ENCODE peak calls at places on chromosomes 5 and 9, in four cellular contexts. B is transverse colon, K is endothelial cell, O is fibroblast of pulmonary artery. L is an unnamed sample.

GRCh38 chr9:4207476-4207875 is 92.4 kb downstream of the GLIS3 start:
- DNase-seq in B (no peak), K (no peak), O (no peak), L (no peak)

GRCh38 chr5:178376906-178377582 is 144.4 kb upstream of the PHYKPL start:
- DNase-seq in B (no peak), K (no peak), O (no peak), L (no peak)

GRCh38 chr9:134056483-134057310 is 11.1 kb downstream of the BRD3 start:
- DNase-seq in B (peak; percentile 12), K (no peak), O (no peak), L (no peak)

GRCh38 chr5:35319231-35320002 is 89.1 kb upstream of the PRLR start:
- DNase-seq in B (peak; percentile 58), K (no peak), O (peak; percentile 13), L (peak; percentile 70)

GRCh38 chr9:4866239-4866969 is 73.7 kb downstream of the RCL1 start:
- DNase-seq in B (no peak), K (no peak), O (no peak), L (no peak)

GRCh38 chr9:89718176-89718575 is 113.4 kb downstream of the GADD45G start:
- DNase-seq in B (no peak), K (no peak), O (no peak), L (no peak)

GRCh38 chr5:34655354-34655991 is 655 bp upstream of the RAI14 start:
- DNase-seq in B (peak; percentile 51), K (peak; percentile 42), O (peak; percentile 79), L (peak; percentile 19)

GRCh38 chr9:77648458-77649108 is 461 bp upstream of the GNA14 start:
- DNase-seq in B (peak; percentile 71), K (peak; percentile 63), O (peak; percentile 38), L (no peak)

GRCh38 chr9:106107716-106108115 is 413.4 kb downstream of the TMEM38B start:
- DNase-seq in B (no peak), K (no peak), O (no peak), L (no peak)

GRCh38 chr9:121765021-121765950 is 113.9 kb downstream of the DAB2IP start:
- DNase-seq in B (peak; percentile 24), K (no peak), O (peak; percentile 54), L (no peak)

GRCh38 chr5:8956659-8957058 is 589.2 kb downstream of the SEMA5A start:
- DNase-seq in B (no peak), K (no peak), O (no peak), L (no peak)

GRCh38 chr5:134525687-134526482 is 415 bp downstream of the JADE2 start:
- DNase-seq in B (peak; percentile 76), K (peak; percentile 56), O (peak; percentile 80), L (peak; percentile 55)

GRCh38 chr5:93653716-93654115 is 70.7 kb downstream of the NR2F1 start:
- DNase-seq in B (no peak), K (no peak), O (no peak), L (no peak)

GRCh38 chr5:74652576-74652975 is 12.0 kb upstream of the ENC1 start:
- DNase-seq in B (no peak), K (no peak), O (no peak), L (no peak)

GRCh38 chr5:147223951-147224791 is 10.7 kb upstream of the STK32A start:
- DNase-seq in B (peak; percentile 16), K (peak; percentile 49), O (peak; percentile 73), L (peak; percentile 69)

GRCh38 chr9:114655689-114656088 is 1.9 kb downstream of the TEX53 start:
- DNase-seq in B (no peak), K (no peak), O (peak; percentile 55), L (no peak)

GRCh38 chr9:84782228-84782866 is 112.8 kb downstream of the NTRK2 start:
- DNase-seq in B (no peak), K (no peak), O (peak; percentile 44), L (no peak)

GRCh38 chr5:78633710-78634109 is 14.9 kb downstream of the LHFPL2 start:
- DNase-seq in B (no peak), K (no peak), O (no peak), L (no peak)

GRCh38 chr5:143557061-143557818 is 153.8 kb upstream of the NR3C1 start:
- DNase-seq in B (no peak), K (no peak), O (peak; percentile 62), L (no peak)

GRCh38 chr5:78647838-78648358 is 674 bp downstream of the LHFPL2 start:
- DNase-seq in B (peak; percentile 62), K (peak; percentile 59), O (peak; percentile 57), L (peak; percentile 25)

GRCh38 chr9:124297553-124297905 is 39.8 kb downstream of the NEK6 start:
- DNase-seq in B (peak; percentile 36), K (no peak), O (peak; percentile 98), L (peak; percentile 63)

GRCh38 chr9:128101690-128102089 is 25.8 kb downstream of the PTGES2 start:
- DNase-seq in B (no peak), K (no peak), O (no peak), L (no peak)

GRCh38 chr5:113380299-113381014 is 54.3 kb downstream of the TSSK1B start:
- DNase-seq in B (no peak), K (no peak), O (peak; percentile 46), L (no peak)

GRCh38 chr9:129164246-129164930 is 13.7 kb downstream of the IER5L start:
- DNase-seq in B (peak; percentile 62), K (no peak), O (peak; percentile 71), L (no peak)

GRCh38 chr5:17852701-17853100 is 218.4 kb downstream of the TAF11L14 start:
- DNase-seq in B (no peak), K (no peak), O (no peak), L (no peak)

GRCh38 chr5:96008987-96009647 is 47.5 kb upstream of the ELL2 start:
- DNase-seq in B (no peak), K (no peak), O (no peak), L (no peak)

GRCh38 chr9:74322661-74323314 is 174.3 kb upstream of the RORB start:
- DNase-seq in B (no peak), K (no peak), O (no peak), L (no peak)

GRCh38 chr5:74288038-74288437 is 352.5 kb downstream of the ENC1 start:
- DNase-seq in B (no peak), K (no peak), O (no peak), L (no peak)

GRCh38 chr9:86734762-86735161 is 212.5 kb downstream of the GAS1 start:
- DNase-seq in B (no peak), K (no peak), O (peak; percentile 89), L (no peak)

GRCh38 chr5:123460296-123460729 is 37.1 kb upstream of the CEP120 start:
- DNase-seq in B (peak; percentile 58), K (no peak), O (peak; percentile 46), L (no peak)

GRCh38 chr5:2387224-2388004 is 364.1 kb downstream of the IRX2 start:
- DNase-seq in B (no peak), K (no peak), O (no peak), L (no peak)

GRCh38 chr9:100466828-100467220 is 6.1 kb upstream of the TMEFF1 start:
- DNase-seq in B (no peak), K (no peak), O (no peak), L (no peak)

GRCh38 chr5:100761192-100761591 is 141.9 kb downstream of the ST8SIA4 start:
- DNase-seq in B (no peak), K (no peak), O (peak; percentile 43), L (no peak)

DNA sequence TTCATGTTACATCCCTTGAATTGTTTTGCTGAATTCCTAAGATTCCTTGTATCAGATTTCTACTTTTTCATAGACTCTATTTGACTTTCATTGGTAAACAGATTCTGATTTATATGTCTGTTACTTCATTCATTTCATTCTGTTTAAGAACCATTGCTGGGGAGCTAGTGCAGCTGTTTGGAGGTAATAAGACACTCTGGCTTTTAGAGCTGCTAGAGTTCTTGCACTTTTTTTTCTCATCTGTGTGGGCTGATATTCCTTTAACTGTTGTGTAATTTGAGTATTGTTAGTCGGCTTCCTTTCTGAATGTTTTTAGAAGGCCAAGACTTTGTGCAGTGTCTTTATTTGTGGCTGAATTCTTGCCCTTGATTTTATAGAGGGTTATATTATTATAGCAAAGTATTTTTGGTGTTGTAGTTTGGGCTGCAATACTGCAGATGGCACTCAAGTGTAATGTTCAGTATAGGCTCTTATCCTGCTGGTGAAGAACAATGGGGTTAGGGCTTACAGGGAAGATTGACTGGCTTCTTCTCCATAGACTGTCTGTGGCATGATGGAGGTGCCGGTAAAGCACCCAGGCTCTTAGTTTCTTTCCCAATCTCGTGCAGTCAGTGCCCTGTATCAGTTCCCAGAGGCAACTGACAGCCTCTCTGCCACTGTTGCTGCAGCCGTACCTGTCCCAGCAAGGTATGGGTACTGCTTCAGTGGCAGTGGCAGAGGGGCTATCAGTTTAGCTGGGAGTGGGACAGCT is 162.2 kb downstream of the OXCT1 start:
- DNase-seq in B (no peak), K (peak; percentile 9), O (peak; percentile 82), L (no peak)
- TF ChIP-seq CTCF in B (peak; percentile 41), K (no peak), O (peak; percentile 74), L (no peak)

GRCh38 chr5:67493676-67494075 is 297.1 kb upstream of the CD180 start:
- DNase-seq in B (peak; percentile 54), K (peak; percentile 27), O (peak; percentile 31), L (no peak)
- TF ChIP-seq CTCF in B (peak; percentile 51), K (no peak), O (peak; percentile 15), L (peak; percentile 4)

DNA sequence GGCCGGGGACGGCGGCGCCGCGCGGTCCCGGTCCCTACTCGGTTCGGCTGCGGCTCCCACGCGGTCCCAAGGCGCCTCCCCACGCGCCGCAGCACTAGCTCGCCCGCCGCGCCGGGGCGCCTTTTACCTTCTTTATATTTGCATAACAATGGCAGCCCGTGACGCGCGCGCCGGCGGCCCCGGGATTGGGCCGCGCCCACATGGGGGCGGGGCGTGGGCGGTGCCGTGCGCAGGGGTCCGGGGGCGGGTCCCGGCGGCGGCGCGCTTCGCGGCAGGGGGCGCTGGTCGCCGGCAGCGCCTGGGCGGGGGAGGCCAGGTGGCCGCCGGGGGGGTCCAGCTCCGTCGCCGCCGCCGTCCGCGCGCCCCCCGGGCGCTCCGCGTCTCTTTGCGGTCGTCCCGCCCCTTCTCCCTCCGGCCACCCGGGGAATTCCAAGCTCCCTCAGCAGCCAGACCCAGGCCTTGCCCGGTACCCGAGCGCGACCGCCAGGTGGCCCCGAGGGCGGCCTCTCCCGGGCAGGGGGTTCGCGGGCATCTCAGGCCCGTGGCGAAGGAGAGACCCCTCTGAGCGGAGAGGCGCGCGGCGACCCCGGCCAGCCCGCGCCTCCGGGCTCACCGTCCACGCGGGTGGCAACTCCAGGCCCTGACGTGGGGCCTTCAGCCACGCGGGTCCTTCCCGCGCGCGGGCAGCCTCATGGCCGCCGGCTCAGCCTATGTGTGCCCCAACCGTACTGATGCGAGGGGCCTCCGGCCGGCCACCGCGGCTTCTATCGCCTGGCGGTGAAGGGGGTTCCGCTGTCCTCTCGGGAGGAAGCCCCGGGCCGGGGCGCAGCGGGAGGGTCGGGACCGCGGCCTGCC is at the start of gene NRARP:
- DNase-seq in B (peak; percentile 95), K (peak; percentile 97), O (peak; percentile 83), L (peak; percentile 68)
- TF ChIP-seq CTCF in B (peak; percentile 69), K (peak; percentile 77), O (peak; percentile 37), L (peak; percentile 72)

GRCh38 chr5:108748354-108749129 is 845 bp downstream of the FER start:
- DNase-seq in B (peak; percentile 99), K (peak; percentile 97), O (peak; percentile 99), L (peak; percentile 98)
- TF ChIP-seq CTCF in B (peak; percentile 41), K (no peak), O (no peak), L (peak; percentile 25)

L was measured in tibial nerve.